ENCODE peak calls at places on chromosomes 2 and 18, in eight cellular contexts. One of them, this sample, is unnamed.

GRCh38 chr18:49321800-49322461 is 138.5 kb downstream of the DYM start:
- DNase-seq in activated T-cell treated with anti-CD3 and anti-CD28 coated beads, Interleukin-2, amount 50 U/mL, for 48 hours: no peak
- DNase-seq in effector memory CD8-positive, alpha-beta T cell: no peak
- DNase-seq in RWPE1: no peak
- DNase-seq in activated CD8-positive, alpha-beta memory T cell treated with anti-CD3 and anti-CD28 coated beads for 4 hours: no peak
- DNase-seq in stimulated activated CD4-positive, alpha-beta T cell treated with anti-CD3 and anti-CD28 coated beads, Interleukin-12 subunit alpha, Interleukin-12 subunit beta, amount 100 ng/mL, for 4 hours: no peak
- DNase-seq in ELR: peak
- DNase-seq in M059J: peak
- DNase-seq in this sample: no peak

GRCh38 chr2:64325477-64325851 is 128.5 kb upstream of the LGALSL start:
- DNase-seq in activated T-cell treated with anti-CD3 and anti-CD28 coated beads, Interleukin-2, amount 50 U/mL, for 48 hours: no peak
- DNase-seq in effector memory CD8-positive, alpha-beta T cell: no peak
- DNase-seq in RWPE1: no peak
- DNase-seq in activated CD8-positive, alpha-beta memory T cell treated with anti-CD3 and anti-CD28 coated beads for 4 hours: no peak
- DNase-seq in stimulated activated CD4-positive, alpha-beta T cell treated with anti-CD3 and anti-CD28 coated beads, Interleukin-12 subunit alpha, Interleukin-12 subunit beta, amount 100 ng/mL, for 4 hours: no peak
- DNase-seq in ELR: peak
- DNase-seq in M059J: no peak
- DNase-seq in this sample: no peak

GRCh38 chr2:177550264-177551200 is 158.0 kb downstream of the AGPS start:
- DNase-seq in activated T-cell treated with anti-CD3 and anti-CD28 coated beads, Interleukin-2, amount 50 U/mL, for 48 hours: no peak
- DNase-seq in effector memory CD8-positive, alpha-beta T cell: no peak
- DNase-seq in RWPE1: no peak
- DNase-seq in activated CD8-positive, alpha-beta memory T cell treated with anti-CD3 and anti-CD28 coated beads for 4 hours: no peak
- DNase-seq in stimulated activated CD4-positive, alpha-beta T cell treated with anti-CD3 and anti-CD28 coated beads, Interleukin-12 subunit alpha, Interleukin-12 subunit beta, amount 100 ng/mL, for 4 hours: no peak
- DNase-seq in ELR: no peak
- DNase-seq in M059J: no peak
- DNase-seq in this sample: no peak

GRCh38 chr18:2854871-2855270 is 8.1 kb downstream of the EMILIN2 start:
- DNase-seq in activated T-cell treated with anti-CD3 and anti-CD28 coated beads, Interleukin-2, amount 50 U/mL, for 48 hours: no peak
- DNase-seq in effector memory CD8-positive, alpha-beta T cell: no peak
- DNase-seq in RWPE1: no peak
- DNase-seq in activated CD8-positive, alpha-beta memory T cell treated with anti-CD3 and anti-CD28 coated beads for 4 hours: no peak
- DNase-seq in stimulated activated CD4-positive, alpha-beta T cell treated with anti-CD3 and anti-CD28 coated beads, Interleukin-12 subunit alpha, Interleukin-12 subunit beta, amount 100 ng/mL, for 4 hours: no peak
- DNase-seq in ELR: no peak
- DNase-seq in M059J: no peak
- DNase-seq in this sample: no peak

GRCh38 chr2:138922973-138923563 is 142.9 kb upstream of the NXPH2 start:
- DNase-seq in activated T-cell treated with anti-CD3 and anti-CD28 coated beads, Interleukin-2, amount 50 U/mL, for 48 hours: no peak
- DNase-seq in effector memory CD8-positive, alpha-beta T cell: no peak
- DNase-seq in RWPE1: peak
- DNase-seq in activated CD8-positive, alpha-beta memory T cell treated with anti-CD3 and anti-CD28 coated beads for 4 hours: no peak
- DNase-seq in stimulated activated CD4-positive, alpha-beta T cell treated with anti-CD3 and anti-CD28 coated beads, Interleukin-12 subunit alpha, Interleukin-12 subunit beta, amount 100 ng/mL, for 4 hours: no peak
- DNase-seq in ELR: peak
- DNase-seq in M059J: peak
- DNase-seq in this sample: no peak

GRCh38 chr18:5295231-5295920 is at the start of gene ZBTB14:
- DNase-seq in activated T-cell treated with anti-CD3 and anti-CD28 coated beads, Interleukin-2, amount 50 U/mL, for 48 hours: peak
- DNase-seq in effector memory CD8-positive, alpha-beta T cell: peak
- DNase-seq in RWPE1: peak
- DNase-seq in activated CD8-positive, alpha-beta memory T cell treated with anti-CD3 and anti-CD28 coated beads for 4 hours: peak
- DNase-seq in stimulated activated CD4-positive, alpha-beta T cell treated with anti-CD3 and anti-CD28 coated beads, Interleukin-12 subunit alpha, Interleukin-12 subunit beta, amount 100 ng/mL, for 4 hours: peak
- DNase-seq in ELR: peak
- DNase-seq in M059J: peak
- DNase-seq in this sample: peak

GRCh38 chr18:7809455-7809854 is 242.3 kb downstream of the PTPRM start:
- DNase-seq in activated T-cell treated with anti-CD3 and anti-CD28 coated beads, Interleukin-2, amount 50 U/mL, for 48 hours: no peak
- DNase-seq in effector memory CD8-positive, alpha-beta T cell: no peak
- DNase-seq in RWPE1: no peak
- DNase-seq in activated CD8-positive, alpha-beta memory T cell treated with anti-CD3 and anti-CD28 coated beads for 4 hours: no peak
- DNase-seq in stimulated activated CD4-positive, alpha-beta T cell treated with anti-CD3 and anti-CD28 coated beads, Interleukin-12 subunit alpha, Interleukin-12 subunit beta, amount 100 ng/mL, for 4 hours: no peak
- DNase-seq in ELR: no peak
- DNase-seq in M059J: no peak
- DNase-seq in this sample: no peak

GRCh38 chr2:206979922-206980321 is 40.6 kb downstream of the CPO start:
- DNase-seq in activated T-cell treated with anti-CD3 and anti-CD28 coated beads, Interleukin-2, amount 50 U/mL, for 48 hours: no peak
- DNase-seq in effector memory CD8-positive, alpha-beta T cell: no peak
- DNase-seq in RWPE1: peak
- DNase-seq in activated CD8-positive, alpha-beta memory T cell treated with anti-CD3 and anti-CD28 coated beads for 4 hours: no peak
- DNase-seq in stimulated activated CD4-positive, alpha-beta T cell treated with anti-CD3 and anti-CD28 coated beads, Interleukin-12 subunit alpha, Interleukin-12 subunit beta, amount 100 ng/mL, for 4 hours: no peak
- DNase-seq in ELR: no peak
- DNase-seq in M059J: no peak
- DNase-seq in this sample: no peak

GRCh38 chr2:167960089-167960747 is 287.2 kb downstream of the STK39 start:
- DNase-seq in activated T-cell treated with anti-CD3 and anti-CD28 coated beads, Interleukin-2, amount 50 U/mL, for 48 hours: no peak
- DNase-seq in effector memory CD8-positive, alpha-beta T cell: no peak
- DNase-seq in RWPE1: no peak
- DNase-seq in activated CD8-positive, alpha-beta memory T cell treated with anti-CD3 and anti-CD28 coated beads for 4 hours: no peak
- DNase-seq in stimulated activated CD4-positive, alpha-beta T cell treated with anti-CD3 and anti-CD28 coated beads, Interleukin-12 subunit alpha, Interleukin-12 subunit beta, amount 100 ng/mL, for 4 hours: no peak
- DNase-seq in ELR: no peak
- DNase-seq in M059J: no peak
- DNase-seq in this sample: no peak

GRCh38 chr2:42063383-42064171 is 15.8 kb downstream of the PKDCC start:
- DNase-seq in activated T-cell treated with anti-CD3 and anti-CD28 coated beads, Interleukin-2, amount 50 U/mL, for 48 hours: no peak
- DNase-seq in effector memory CD8-positive, alpha-beta T cell: no peak
- DNase-seq in RWPE1: no peak
- DNase-seq in activated CD8-positive, alpha-beta memory T cell treated with anti-CD3 and anti-CD28 coated beads for 4 hours: no peak
- DNase-seq in stimulated activated CD4-positive, alpha-beta T cell treated with anti-CD3 and anti-CD28 coated beads, Interleukin-12 subunit alpha, Interleukin-12 subunit beta, amount 100 ng/mL, for 4 hours: no peak
- DNase-seq in ELR: peak
- DNase-seq in M059J: no peak
- DNase-seq in this sample: no peak

GRCh38 chr2:239873656-239874635 is 151.2 kb downstream of the NDUFA10 start:
- DNase-seq in activated T-cell treated with anti-CD3 and anti-CD28 coated beads, Interleukin-2, amount 50 U/mL, for 48 hours: no peak
- DNase-seq in effector memory CD8-positive, alpha-beta T cell: no peak
- DNase-seq in RWPE1: no peak
- DNase-seq in activated CD8-positive, alpha-beta memory T cell treated with anti-CD3 and anti-CD28 coated beads for 4 hours: no peak
- DNase-seq in stimulated activated CD4-positive, alpha-beta T cell treated with anti-CD3 and anti-CD28 coated beads, Interleukin-12 subunit alpha, Interleukin-12 subunit beta, amount 100 ng/mL, for 4 hours: no peak
- DNase-seq in ELR: no peak
- DNase-seq in M059J: no peak
- DNase-seq in this sample: no peak

GRCh38 chr2:46803551-46803885 is 112.1 kb downstream of the MCFD2 start:
- DNase-seq in activated T-cell treated with anti-CD3 and anti-CD28 coated beads, Interleukin-2, amount 50 U/mL, for 48 hours: no peak
- DNase-seq in effector memory CD8-positive, alpha-beta T cell: no peak
- DNase-seq in RWPE1: no peak
- DNase-seq in activated CD8-positive, alpha-beta memory T cell treated with anti-CD3 and anti-CD28 coated beads for 4 hours: no peak
- DNase-seq in stimulated activated CD4-positive, alpha-beta T cell treated with anti-CD3 and anti-CD28 coated beads, Interleukin-12 subunit alpha, Interleukin-12 subunit beta, amount 100 ng/mL, for 4 hours: no peak
- DNase-seq in ELR: no peak
- DNase-seq in M059J: no peak
- DNase-seq in this sample: no peak

GRCh38 chr2:161990741-161991140 is 83.3 kb downstream of the DPP4 start:
- DNase-seq in activated T-cell treated with anti-CD3 and anti-CD28 coated beads, Interleukin-2, amount 50 U/mL, for 48 hours: no peak
- DNase-seq in effector memory CD8-positive, alpha-beta T cell: no peak
- DNase-seq in RWPE1: peak
- DNase-seq in activated CD8-positive, alpha-beta memory T cell treated with anti-CD3 and anti-CD28 coated beads for 4 hours: no peak
- DNase-seq in stimulated activated CD4-positive, alpha-beta T cell treated with anti-CD3 and anti-CD28 coated beads, Interleukin-12 subunit alpha, Interleukin-12 subunit beta, amount 100 ng/mL, for 4 hours: no peak
- DNase-seq in ELR: peak
- DNase-seq in M059J: peak
- DNase-seq in this sample: no peak

GRCh38 chr2:54149623-54150501 is 34.4 kb downstream of the ACYP2 start:
- DNase-seq in activated T-cell treated with anti-CD3 and anti-CD28 coated beads, Interleukin-2, amount 50 U/mL, for 48 hours: no peak
- DNase-seq in effector memory CD8-positive, alpha-beta T cell: no peak
- DNase-seq in RWPE1: no peak
- DNase-seq in activated CD8-positive, alpha-beta memory T cell treated with anti-CD3 and anti-CD28 coated beads for 4 hours: no peak
- DNase-seq in stimulated activated CD4-positive, alpha-beta T cell treated with anti-CD3 and anti-CD28 coated beads, Interleukin-12 subunit alpha, Interleukin-12 subunit beta, amount 100 ng/mL, for 4 hours: no peak
- DNase-seq in ELR: no peak
- DNase-seq in M059J: no peak
- DNase-seq in this sample: no peak

GRCh38 chr2:102439065-102439695 is 16.2 kb downstream of the IL18RAP start:
- DNase-seq in activated T-cell treated with anti-CD3 and anti-CD28 coated beads, Interleukin-2, amount 50 U/mL, for 48 hours: no peak
- DNase-seq in effector memory CD8-positive, alpha-beta T cell: no peak
- DNase-seq in RWPE1: no peak
- DNase-seq in activated CD8-positive, alpha-beta memory T cell treated with anti-CD3 and anti-CD28 coated beads for 4 hours: no peak
- DNase-seq in stimulated activated CD4-positive, alpha-beta T cell treated with anti-CD3 and anti-CD28 coated beads, Interleukin-12 subunit alpha, Interleukin-12 subunit beta, amount 100 ng/mL, for 4 hours: no peak
- DNase-seq in ELR: peak
- DNase-seq in M059J: peak
- DNase-seq in this sample: no peak

This sample was measured in activated naive CD8-positive, alpha-beta T cell treated with anti-CD3 and anti-CD28 coated beads, Interleukin-2, amount 10 ng/mL, durations not matched to agents 7 days and 5 days.